ENCODE peak calls at places on chromosomes 11 and 22, in six cellular contexts. W is HTR-8/SVneo; I is activated effector memory CD4-positive, alpha-beta T cell treated with Interleukin-2 at 50 U/mL for 16 hours; R is posterior cingulate gyrus; V is stimulated activated CD4-positive, alpha-beta T cell treated with anti-CD3 and anti-CD28 coated beads, Interleukin-2, amount 100 ng/mL, for 48 hours; M is renal cortical epithelial cell. E is an unnamed sample.

GRCh38 chr11:47467372-47467771 is 18.4 kb upstream of the RAPSN start:
- DNase-seq in W (no peak), I (no peak), R (no peak), V (no peak), M (no peak), E (no peak)

GRCh38 chr11:15629690-15630321 is 515.1 kb downstream of the INSC start:
- DNase-seq in W (no peak), I (no peak), R (no peak), V (no peak), M (no peak), E (no peak)

GRCh38 chr11:6022954-6023353 is 7.6 kb downstream of the OR56A1 start:
- DNase-seq in W (peak), I (no peak), R (no peak), V (no peak), M (peak), E (no peak)

GRCh38 chr11:31237819-31238771 is 131.4 kb downstream of the DCDC1 start:
- DNase-seq in W (no peak), I (no peak), R (no peak), V (no peak), M (peak), E (no peak)

GRCh38 chr11:74905326-74905725 is 43.6 kb downstream of the XRRA1 start:
- DNase-seq in W (no peak), I (no peak), R (no peak), V (no peak), M (no peak), E (no peak)

GRCh38 chr11:95157824-95158223 is 68.2 kb downstream of the ENDOD1 start:
- DNase-seq in W (no peak), I (no peak), R (no peak), V (no peak), M (no peak), E (no peak)

GRCh38 chr11:114236829-114237228 is 59.4 kb upstream of the NNMT start:
- DNase-seq in W (no peak), I (no peak), R (no peak), V (no peak), M (peak), E (no peak)

GRCh38 chr11:72568861-72569260 is 105.4 kb downstream of the PDE2A start:
- DNase-seq in W (peak), I (no peak), R (no peak), V (no peak), M (peak), E (no peak)

GRCh38 chr11:128709402-128709801 is 15.5 kb downstream of the FLI1 start:
- DNase-seq in W (no peak), I (no peak), R (no peak), V (no peak), M (peak), E (no peak)

GRCh38 chr22:29700206-29700948 is 19.4 kb upstream of the CABP7 start:
- DNase-seq in W (no peak), I (no peak), R (no peak), V (no peak), M (no peak), E (no peak)

GRCh38 chr22:27624042-27624441 is 177.5 kb downstream of the MN1 start:
- DNase-seq in W (no peak), I (no peak), R (no peak), V (no peak), M (no peak), E (no peak)

GRCh38 chr11:33701302-33701701 is 676 bp upstream of the C11orf91 start:
- DNase-seq in W (no peak), I (no peak), R (no peak), V (no peak), M (peak), E (no peak)

GRCh38 chr11:11661356-11662040 is 39.7 kb upstream of the GALNT18 start:
- DNase-seq in W (no peak), I (no peak), R (no peak), V (no peak), M (no peak), E (no peak)

GRCh38 chr11:76667271-76667818 is 3.2 kb downstream of the LRRC32 start:
- DNase-seq in W (no peak), I (no peak), R (no peak), V (no peak), M (no peak), E (no peak)

GRCh38 chr11:132888226-132888625 is 644.1 kb downstream of the OPCML start:
- DNase-seq in W (no peak), I (no peak), R (no peak), V (no peak), M (no peak), E (no peak)

GRCh38 chr11:119572481-119573424 is 149.8 kb upstream of the THY1 start:
- DNase-seq in W (no peak), I (no peak), R (no peak), V (no peak), M (peak), E (no peak)

GRCh38 chr11:17606206-17607082 is 59.4 kb downstream of the OTOG start:
- DNase-seq in W (no peak), I (no peak), R (no peak), V (no peak), M (no peak), E (no peak)

GRCh38 chr11:2886191-2886894 is 768 bp upstream of the CDKN1C start:
- DNase-seq in W (no peak), I (no peak), R (no peak), V (no peak), M (no peak), E (no peak)

GRCh38 chr11:19079643-19080440 is 19.3 kb upstream of the MRGPRX2 start:
- DNase-seq in W (no peak), I (no peak), R (no peak), V (no peak), M (peak), E (no peak)

GRCh38 chr11:33652930-33653329 is 47.7 kb downstream of the C11orf91 start:
- DNase-seq in W (no peak), I (no peak), R (no peak), V (no peak), M (no peak), E (no peak)

GRCh38 chr11:72347691-72348090 is 86.6 kb downstream of the CLPB start:
- DNase-seq in W (no peak), I (no peak), R (no peak), V (no peak), M (no peak), E (no peak)

GRCh38 chr22:37328017-37328416 is 45.7 kb downstream of the CYTH4 start:
- DNase-seq in W (peak), I (no peak), R (no peak), V (no peak), M (peak), E (no peak)

GRCh38 chr11:36228689-36229088 is 60.5 kb downstream of the COMMD9 start:
- DNase-seq in W (no peak), I (no peak), R (no peak), V (no peak), M (no peak), E (no peak)

GRCh38 chr11:108616549-108616948 is 23.0 kb upstream of the EXPH5 start:
- DNase-seq in W (peak), I (no peak), R (no peak), V (no peak), M (peak), E (no peak)

GRCh38 chr11:65637794-65638317 is at the start of gene SIPA1:
- DNase-seq in W (peak), I (peak), R (peak), V (peak), M (peak), E (peak)

GRCh38 chr11:45724145-45724544 is 58.7 kb upstream of the CHST1 start:
- DNase-seq in W (no peak), I (no peak), R (no peak), V (no peak), M (no peak), E (no peak)

GRCh38 chr11:75014129-75014528 is 25.4 kb downstream of the NEU3 start:
- DNase-seq in W (no peak), I (no peak), R (no peak), V (no peak), M (peak), E (no peak)

GRCh38 chr11:76234704-76235232 is 28.5 kb upstream of the WNT11 start:
- DNase-seq in W (no peak), I (no peak), R (peak), V (no peak), M (no peak), E (peak)

E was measured in hypothalamus.